ENCODE peak calls at places on chromosome 20, in eight cellular contexts. R is naive thymus-derived CD4-positive, alpha-beta T cell; K is Calu3; G is HT1080; A is dermis blood vessel endothelial cell; Z is WERI-Rb-1; T is NCI-H2171 treated with DMSO at 0.1 percent for 48 hours; M is foreskin melanocyte. Q is an unnamed sample.

GRCh38 chr20:48288930-48289507 is 503.7 kb upstream of the SULF2 start:
- DNase-seq in Z (no peak), G (no peak), A (no peak), M (no peak), R (no peak), K (no peak), T (no peak), Q (no peak)

GRCh38 chr20:4162766-4163165 is 147.4 kb upstream of the RNF24 start:
- DNase-seq in R (no peak), Z (no peak), M (no peak), K (no peak), A (no peak), T (no peak), G (no peak), Q (peak; percentile 36)

GRCh38 chr20:10584319-10584812 is 89.4 kb downstream of the JAG1 start:
- DNase-seq in Z (no peak), A (no peak), K (no peak), M (no peak), R (no peak), T (no peak), G (no peak), Q (no peak)

GRCh38 chr20:33709905-33710541 is 10.1 kb downstream of the PXMP4 start:
- DNase-seq in R (no peak), Z (no peak), T (no peak), G (no peak), A (no peak), M (no peak), K (no peak), Q (no peak)

GRCh38 chr20:63748356-63749270 is 9.0 kb downstream of the SLC2A4RG start:
- DNase-seq in R (no peak), G (no peak), M (no peak), K (no peak), T (no peak), A (no peak), Z (no peak), Q (peak; percentile 88)

GRCh38 chr20:57092112-57092899 is 174.1 kb downstream of the BMP7 start:
- DNase-seq in A (peak; percentile 73), M (peak; percentile 42), Z (peak; percentile 71), R (peak; percentile 53), G (peak; percentile 38), K (peak; percentile 84), T (peak; percentile 30), Q (peak; percentile 91)

GRCh38 chr20:1478566-1478965 is 11.9 kb upstream of the NSFL1C start:
- DNase-seq in K (no peak), A (no peak), T (no peak), M (no peak), G (peak; percentile 86), Z (no peak), R (no peak), Q (peak; percentile 86)

GRCh38 chr20:2838847-2839671 is 1.4 kb downstream of the PCED1A start:
- DNase-seq in Z (no peak), G (no peak), M (no peak), K (no peak), A (no peak), R (no peak), T (no peak), Q (peak; percentile 76)

GRCh38 chr20:58647814-58648501 is 3.1 kb upstream of the STX16 start:
- DNase-seq in Z (no peak), R (no peak), G (peak; percentile 82), M (peak; percentile 70), A (peak; percentile 77), T (no peak), K (no peak), Q (peak; percentile 99)

GRCh38 chr20:62310757-62311121 is 7.9 kb downstream of the ADRM1 start:
- DNase-seq in K (no peak), R (no peak), G (no peak), Z (no peak), T (no peak), A (no peak), M (no peak), Q (peak; percentile 89)

GRCh38 chr20:38674178-38675133 is 49.8 kb upstream of the SLC32A1 start:
- DNase-seq in K (no peak), Z (peak; percentile 39), M (no peak), R (peak; percentile 30), G (peak; percentile 4), A (peak; percentile 76), T (peak; percentile 64), Q (peak; percentile 91)

GRCh38 chr20:56285496-56285895 is 37.0 kb downstream of the MC3R start:
- DNase-seq in R (no peak), T (no peak), A (no peak), G (peak; percentile 15), K (no peak), Z (no peak), M (no peak), Q (no peak)

Q was measured in osteoblast.